ENCODE peak calls at places on chromosomes 11 and 22, in five cellular contexts. E, I, N, A and J are unnamed samples.

GRCh38 chr22:45455212-45455611 is 41.7 kb downstream of the RIBC2 start:
- DNase-seq in I (no peak), N (no peak), A (no peak), E (no peak), J (no peak)

GRCh38 chr11:35935390-35935789 is 8.5 kb upstream of the LDLRAD3 start:
- DNase-seq in N (no peak), E (no peak), A (no peak), I (no peak), J (no peak)

GRCh38 chr11:74541466-74541865 is 47.9 kb upstream of the LIPT2 start:
- DNase-seq in N (no peak), A (no peak), I (no peak), E (no peak), J (no peak)

GRCh38 chr22:36145881-36146280 is 14.7 kb downstream of the APOL3 start:
- DNase-seq in I (peak), E (no peak), A (no peak), N (no peak), J (no peak)

GRCh38 chr11:7690648-7691047 is 15.6 kb downstream of the OVCH2 start:
- DNase-seq in I (no peak), A (no peak), E (no peak), N (no peak), J (no peak)

GRCh38 chr11:31641477-31642062 is 132.0 kb downstream of the ELP4 start:
- DNase-seq in E (peak), N (peak), A (peak), I (peak), J (peak)

GRCh38 chr11:17640493-17641164 is 78.7 kb upstream of the MYOD1 start:
- DNase-seq in A (no peak), E (no peak), N (no peak), I (no peak), J (no peak)

GRCh38 chr11:34252651-34253050 is 105.2 kb downstream of the ABTB2 start:
- DNase-seq in E (no peak), I (no peak), N (no peak), A (no peak), J (no peak)

GRCh38 chr11:67996622-67997459 is 7.1 kb downstream of the UNC93B1 start:
- DNase-seq in N (peak), A (no peak), E (peak), I (peak), J (peak)

GRCh38 chr11:60780065-60780464 is 5.1 kb upstream of the MS4A10 start:
- DNase-seq in E (no peak), A (no peak), I (no peak), N (no peak), J (no peak)

GRCh38 chr11:70278994-70279393 is 8.5 kb downstream of the PPFIA1 start:
- DNase-seq in N (no peak), A (no peak), I (no peak), E (no peak), J (no peak)

GRCh38 chr11:59271811-59272327 is 59.1 kb upstream of the MPEG1 start:
- DNase-seq in N (no peak), I (no peak), A (no peak), E (no peak), J (no peak)

GRCh38 chr22:21104126-21104691 is 58.5 kb downstream of the LRRC74B start:
- DNase-seq in A (no peak), I (no peak), E (no peak), N (no peak), J (no peak)

GRCh38 chr11:27912916-27913315 is 195.0 kb downstream of the KIF18A start:
- DNase-seq in E (no peak), A (peak), N (no peak), I (peak), J (no peak)

GRCh38 chr11:77109236-77110019 is 6.8 kb downstream of the OMP start:
- DNase-seq in A (peak), I (no peak), E (no peak), N (no peak), J (no peak)

GRCh38 chr11:108624196-108624925 is 30.8 kb upstream of the EXPH5 start:
- DNase-seq in N (no peak), A (no peak), E (no peak), I (no peak), J (no peak)

GRCh38 chr11:13837286-13837685 is 125.2 kb upstream of the SPON1 start:
- DNase-seq in I (no peak), A (peak), N (no peak), E (no peak), J (no peak)

GRCh38 chr22:46507451-46508390 is 29.7 kb downstream of the CELSR1 start:
- DNase-seq in I (no peak), E (no peak), N (no peak), A (no peak), J (no peak)

GRCh38 chr11:77287136-77287535 is 14.3 kb downstream of the GDPD4 start:
- DNase-seq in N (no peak), E (no peak), I (no peak), A (peak), J (no peak)

GRCh38 chr22:24095816-24096215 is 84.7 kb downstream of the CABIN1 start:
- DNase-seq in A (no peak), E (no peak), I (no peak), N (no peak), J (no peak)

GRCh38 chr11:19872526-19873135 is 160.0 kb downstream of the NAV2 start:
- DNase-seq in A (no peak), E (no peak), N (no peak), I (no peak), J (peak)

GRCh38 chr11:9260182-9261146 is 4.7 kb downstream of the DENND5A start:
- DNase-seq in N (no peak), A (no peak), I (peak), E (no peak), J (no peak)

GRCh38 chr11:88169881-88170280 is 5.4 kb downstream of the RAB38 start:
- DNase-seq in E (no peak), I (no peak), A (no peak), N (no peak), J (no peak)

GRCh38 chr22:26429458-26430238 is 588 bp downstream of the ASPHD2 start:
- DNase-seq in E (no peak), N (no peak), A (no peak), I (no peak), J (no peak)

GRCh38 chr11:18844753-18845367 is 53.3 kb upstream of the PTPN5 start:
- DNase-seq in A (peak), E (no peak), N (peak), I (peak), J (peak)

GRCh38 chr22:37529652-37530345 is 10.6 kb upstream of the CARD10 start:
- DNase-seq in N (no peak), I (no peak), E (no peak), A (no peak), J (no peak)

GRCh38 chr11:120404495-120404894 is 68.3 kb downstream of the ARHGEF12 start:
- DNase-seq in A (no peak), N (peak), E (no peak), I (peak), J (no peak)

GRCh38 chr22:30572840-30573593 is 1.4 kb downstream of the GAL3ST1 start:
- DNase-seq in A (no peak), I (no peak), E (no peak), N (no peak), J (no peak)
- H2BK15ac ChIP-seq in A (no peak), I (no peak), E (peak), N (no peak), J (no peak)

DNA sequence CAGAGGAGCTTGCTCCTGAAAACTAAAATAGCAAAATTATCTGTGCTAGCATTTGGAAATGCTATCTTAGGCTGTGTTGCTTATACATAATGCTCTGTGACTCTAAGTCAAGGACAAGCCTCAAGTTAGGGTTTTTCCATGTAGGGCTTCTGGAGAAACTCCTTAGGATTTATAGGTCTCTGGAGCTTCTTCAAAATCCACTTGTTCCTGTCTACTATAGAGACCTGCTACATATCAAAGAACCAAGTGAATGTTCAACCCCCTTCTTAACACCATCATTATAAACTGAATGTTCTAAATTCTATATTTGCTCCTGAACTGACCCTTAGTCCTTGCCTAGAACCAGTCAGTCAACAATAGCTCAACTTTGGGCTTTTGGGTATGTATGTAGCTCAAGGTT is 523.1 kb upstream of the CCDC90B start:
- DNase-seq in A (no peak), E (no peak), N (no peak), I (no peak), J (no peak)
- H2AK5ac ChIP-seq in A (no peak), E (no peak), N (no peak), I (no peak), J (no peak)

DNA sequence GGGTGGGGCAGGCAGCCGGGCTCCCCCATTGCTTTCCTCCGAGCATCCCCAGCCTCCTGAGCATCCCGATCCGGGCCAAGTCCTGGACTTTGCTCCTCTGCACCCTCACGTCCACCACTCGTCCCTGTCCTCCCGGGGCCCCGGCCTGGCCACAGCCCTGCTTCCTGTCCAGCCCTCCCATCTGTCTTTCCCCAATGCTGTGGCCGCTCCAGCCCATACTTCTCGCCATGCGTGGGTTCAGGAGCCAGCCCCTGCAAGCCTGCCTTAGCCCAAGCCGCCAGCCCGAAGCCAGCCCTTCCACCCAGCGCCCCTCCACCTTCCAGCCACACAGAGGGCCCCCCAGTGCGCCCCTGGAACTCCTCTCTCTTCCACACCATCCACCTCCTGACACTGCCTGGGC is 23.8 kb downstream of the MRPL23 start:
- DNase-seq in I (no peak), N (no peak), E (no peak), A (no peak), J (no peak)
- H4K8ac ChIP-seq in I (peak), N (no peak), E (no peak), A (no peak), J (no peak)

GRCh38 chr22:41923595-41924276 is 2.9 kb downstream of the TNFRSF13C start:
- DNase-seq in E (no peak), N (no peak), A (no peak), I (no peak), J (no peak)
- H2BK15ac ChIP-seq in E (no peak), N (no peak), A (no peak), I (no peak), J (no peak)